ENCODE peak calls at places on chromosomes 4 and X, in six cellular contexts. N is NCI-H1092 treated with DMSO at 0.1 percent for 48 hours, S is pons, R is PC-3, K is memory B cell, D is NCI-H774. C is an unnamed sample.

GRCh38 chr4:16496501-16496900 is 270.2 kb upstream of the TAPT1 start:
- DNase-seq in N (no peak), S (no peak), R (peak; percentile 67), K (no peak), D (no peak), C (no peak)

GRCh38 chr4:148203056-148203898 is 238.9 kb downstream of the NR3C2 start:
- DNase-seq in N (no peak), S (no peak), R (no peak), K (no peak), D (peak; percentile 35), C (no peak)

GRCh38 chr4:150217804-150218203 is 139.6 kb downstream of the DCLK2 start:
- DNase-seq in N (peak; percentile 60), S (no peak), R (no peak), K (no peak), D (no peak), C (peak; percentile 35)

GRCh38 chr4:73606465-73606974 is 13.7 kb downstream of the RASSF6 start:
- DNase-seq in N (peak; percentile 88), S (no peak), R (peak; percentile 64), K (no peak), D (peak; percentile 61), C (peak; percentile 91)

GRCh38 chr4:163165217-163166017 is 1.3 kb downstream of the NAF1 start:
- DNase-seq in N (no peak), S (peak; percentile 18), R (no peak), K (no peak), D (no peak), C (no peak)

GRCh38 chrX:134670241-134670811 is 12.1 kb upstream of the PLAC1 start:
- DNase-seq in N (no peak), S (no peak), R (peak; percentile 91), K (no peak), D (no peak), C (no peak)

GRCh38 chr4:39533541-39533940 is 6.3 kb upstream of the UGDH start:
- DNase-seq in N (no peak), S (no peak), R (no peak), K (no peak), D (no peak), C (no peak)

GRCh38 chr4:963276-964225 is 9.8 kb downstream of the DGKQ start:
- DNase-seq in N (no peak), S (no peak), R (no peak), K (no peak), D (no peak), C (no peak)

GRCh38 chrX:47311857-47312774 is 58.3 kb upstream of the ZNF157 start:
- DNase-seq in N (peak; percentile 41), S (peak; percentile 29), R (peak; percentile 74), K (peak; percentile 2), D (no peak), C (peak; percentile 50)

GRCh38 chrX:152601848-152602616 is 35.7 kb upstream of the GABRQ start:
- DNase-seq in N (no peak), S (no peak), R (peak; percentile 37), K (no peak), D (no peak), C (no peak)

GRCh38 chrX:17405225-17405969 is 30.4 kb downstream of the NHS start:
- DNase-seq in N (no peak), S (no peak), R (peak; percentile 94), K (no peak), D (no peak), C (no peak)

GRCh38 chr4:675036-675804 is 878 bp downstream of the MYL5 start:
- DNase-seq in N (no peak), S (no peak), R (no peak), K (no peak), D (no peak), C (no peak)

GRCh38 chr4:71093745-71094144 is 100.3 kb downstream of the DCK start:
- DNase-seq in N (no peak), S (no peak), R (no peak), K (no peak), D (no peak), C (no peak)

GRCh38 chr4:40055379-40055872 is 1.2 kb upstream of the N4BP2 start:
- DNase-seq in N (no peak), S (peak; percentile 68), R (no peak), K (peak; percentile 36), D (no peak), C (peak; percentile 49)

GRCh38 chr4:107212565-107212964 is 176.5 kb upstream of the DKK2 start:
- DNase-seq in N (no peak), S (no peak), R (no peak), K (no peak), D (no peak), C (no peak)

GRCh38 chr4:166318810-166319525 is 445.9 kb downstream of the TLL1 start:
- DNase-seq in N (no peak), S (no peak), R (peak; percentile 77), K (no peak), D (no peak), C (no peak)

GRCh38 chr4:159425749-159426376 is 323.0 kb downstream of the RAPGEF2 start:
- DNase-seq in N (no peak), S (no peak), R (no peak), K (no peak), D (no peak), C (no peak)

GRCh38 chr4:55854132-55854531 is 684 bp downstream of the EXOC1 start:
- DNase-seq in N (no peak), S (no peak), R (peak; percentile 14), K (no peak), D (no peak), C (no peak)

GRCh38 chr4:2837110-2837903 is 6.3 kb upstream of the ADD1 start:
- DNase-seq in N (no peak), S (no peak), R (no peak), K (no peak), D (no peak), C (no peak)

GRCh38 chr4:169283114-169283509 is 12.4 kb upstream of the SH3RF1 start:
- DNase-seq in N (no peak), S (no peak), R (peak; percentile 89), K (no peak), D (no peak), C (no peak)

GRCh38 chr4:173591760-173592159 is 61.7 kb upstream of the HAND2 start:
- DNase-seq in N (no peak), S (no peak), R (no peak), K (no peak), D (no peak), C (no peak)

GRCh38 chr4:5812506-5813229 is 80.2 kb downstream of the CRMP1 start:
- DNase-seq in N (peak; percentile 61), S (peak; percentile 84), R (peak; percentile 74), K (peak; percentile 28), D (peak; percentile 42), C (peak; percentile 33)

GRCh38 chr4:40255722-40256281 is 59.0 kb downstream of the RHOH start:
- DNase-seq in N (no peak), S (no peak), R (peak; percentile 88), K (no peak), D (no peak), C (no peak)

GRCh38 chrX:10158279-10158939 is 1.6 kb downstream of the CLCN4 start:
- DNase-seq in N (peak; percentile 53), S (peak; percentile 53), R (no peak), K (peak; percentile 30), D (peak; percentile 25), C (peak; percentile 79)

GRCh38 chr4:120709986-120710385 is 212.5 kb downstream of the PRDM5 start:
- DNase-seq in N (no peak), S (no peak), R (no peak), K (no peak), D (no peak), C (no peak)

GRCh38 chr4:33302298-33302697 is 2582.1 kb downstream of the PCDH7 start:
- DNase-seq in N (no peak), S (no peak), R (peak; percentile 7), K (no peak), D (no peak), C (no peak)